ENCODE peak calls at places on chromosomes 11 and 22, in six cellular contexts. One of them, this sample, is unnamed.

GRCh38 chr22:24703101-24703500 is 71.4 kb downstream of the PIWIL3 start:
- DNase-seq in thyroid gland: peak; percentile 53
- DNase-seq in lower leg skin: no peak
- DNase-seq in vagina: no peak
- DNase-seq in uterus: no peak
- DNase-seq in GM12891: no peak
- DNase-seq in this sample: no peak

GRCh38 chr22:19764636-19765476 is 4.3 kb downstream of the TBX1 start:
- DNase-seq in thyroid gland: no peak
- DNase-seq in GM12891: no peak
- DNase-seq in lower leg skin: no peak
- DNase-seq in uterus: no peak
- DNase-seq in vagina: no peak
- DNase-seq in this sample: no peak

GRCh38 chr11:31790649-31791048 is 20.5 kb downstream of the PAX6 start:
- DNase-seq in lower leg skin: no peak
- DNase-seq in uterus: no peak
- DNase-seq in GM12891: no peak
- DNase-seq in thyroid gland: no peak
- DNase-seq in vagina: no peak
- DNase-seq in this sample: no peak

GRCh38 chr22:28986366-28986765 is 75.3 kb downstream of the C22orf31 start:
- DNase-seq in thyroid gland: no peak
- DNase-seq in lower leg skin: no peak
- DNase-seq in GM12891: no peak
- DNase-seq in vagina: no peak
- DNase-seq in uterus: no peak
- DNase-seq in this sample: no peak

GRCh38 chr22:27252282-27253049 is 549.1 kb downstream of the MN1 start:
- DNase-seq in thyroid gland: peak; percentile 8
- DNase-seq in GM12891: no peak
- DNase-seq in vagina: no peak
- DNase-seq in lower leg skin: no peak
- DNase-seq in uterus: peak; percentile 74
- DNase-seq in this sample: peak; percentile 51

GRCh38 chr11:6656581-6656915 is 939 bp upstream of the DCHS1 start:
- DNase-seq in vagina: no peak
- DNase-seq in uterus: no peak
- DNase-seq in lower leg skin: no peak
- DNase-seq in GM12891: no peak
- DNase-seq in thyroid gland: no peak
- DNase-seq in this sample: no peak

GRCh38 chr11:38988908-38989307 is 2390.9 kb upstream of the RAG2 start:
- DNase-seq in vagina: no peak
- DNase-seq in lower leg skin: no peak
- DNase-seq in uterus: no peak
- DNase-seq in thyroid gland: no peak
- DNase-seq in GM12891: no peak
- DNase-seq in this sample: no peak

GRCh38 chr22:45781459-45781858 is 109.8 kb downstream of the ATXN10 start:
- DNase-seq in thyroid gland: no peak
- DNase-seq in uterus: no peak
- DNase-seq in GM12891: no peak
- DNase-seq in lower leg skin: no peak
- DNase-seq in vagina: no peak
- DNase-seq in this sample: no peak

GRCh38 chr11:111632798-111633197 is 30.5 kb downstream of the SIK2 start:
- DNase-seq in lower leg skin: no peak
- DNase-seq in vagina: no peak
- DNase-seq in thyroid gland: no peak
- DNase-seq in uterus: no peak
- DNase-seq in GM12891: no peak
- DNase-seq in this sample: no peak

GRCh38 chr11:108302121-108302785 is 79.4 kb downstream of the ATM start:
- DNase-seq in thyroid gland: no peak
- DNase-seq in uterus: no peak
- DNase-seq in lower leg skin: no peak
- DNase-seq in vagina: no peak
- DNase-seq in GM12891: no peak
- DNase-seq in this sample: no peak

GRCh38 chr11:102473543-102473942 is 21.0 kb upstream of the TMEM123 start:
- DNase-seq in uterus: no peak
- DNase-seq in thyroid gland: no peak
- DNase-seq in lower leg skin: no peak
- DNase-seq in vagina: no peak
- DNase-seq in GM12891: no peak
- DNase-seq in this sample: no peak

GRCh38 chr22:43996981-43997265 is 27.2 kb upstream of the PARVB start:
- DNase-seq in vagina: no peak
- DNase-seq in uterus: no peak
- DNase-seq in thyroid gland: no peak
- DNase-seq in GM12891: no peak
- DNase-seq in lower leg skin: no peak
- DNase-seq in this sample: no peak

GRCh38 chr22:19605508-19606331 is 81.5 kb upstream of the CLDN5 start:
- DNase-seq in vagina: no peak
- DNase-seq in uterus: peak; percentile 38
- DNase-seq in thyroid gland: no peak
- DNase-seq in GM12891: no peak
- DNase-seq in lower leg skin: no peak
- DNase-seq in this sample: no peak

DNA sequence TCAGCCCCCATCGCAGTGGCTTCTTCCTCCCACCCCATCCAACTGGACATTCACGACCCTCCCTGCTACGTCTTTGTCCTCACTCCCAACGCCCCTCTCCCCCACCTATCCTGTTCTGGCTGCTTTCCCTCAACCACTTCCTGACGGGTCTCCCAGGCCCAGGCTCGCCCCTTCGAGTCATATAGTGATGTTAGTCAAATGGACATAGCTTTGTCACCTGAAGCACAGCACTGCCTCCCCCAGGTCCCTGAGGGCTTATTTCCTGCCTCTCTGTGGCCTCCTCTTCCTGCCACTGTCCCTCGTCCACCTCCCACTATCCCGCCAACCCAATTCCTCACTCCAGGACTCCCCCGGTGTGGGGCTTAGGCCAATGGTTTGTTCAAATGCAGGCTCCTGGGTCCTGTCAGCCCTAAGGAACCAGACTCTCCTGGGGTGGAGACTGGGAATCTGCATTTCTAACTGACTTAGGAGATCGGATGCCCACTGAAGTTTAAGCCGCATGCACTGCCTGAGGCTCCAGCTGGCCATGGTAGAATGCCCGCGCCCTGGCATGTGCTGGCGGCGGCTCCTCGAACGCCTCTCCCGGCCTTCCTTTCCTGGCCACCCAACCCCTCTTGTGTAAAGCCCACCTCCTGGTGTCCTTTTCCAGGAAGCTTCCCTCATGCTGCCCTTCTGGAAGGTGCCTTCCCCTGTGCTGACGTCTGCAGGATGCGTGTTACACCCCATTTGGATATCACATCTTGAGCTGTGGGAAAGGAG is 18.3 kb downstream of the SUN2 start:
- DNase-seq in uterus: no peak
- DNase-seq in GM12891: no peak
- DNase-seq in lower leg skin: no peak
- DNase-seq in vagina: no peak
- DNase-seq in thyroid gland: no peak
- DNase-seq in this sample: no peak
- TF ChIP-seq POLR2A in uterus: no peak
- TF ChIP-seq POLR2A in GM12891: no peak
- TF ChIP-seq POLR2A in lower leg skin: no peak
- TF ChIP-seq POLR2A in vagina: no peak
- TF ChIP-seq POLR2A in thyroid gland: no peak
- TF ChIP-seq POLR2A in this sample: no peak

DNA sequence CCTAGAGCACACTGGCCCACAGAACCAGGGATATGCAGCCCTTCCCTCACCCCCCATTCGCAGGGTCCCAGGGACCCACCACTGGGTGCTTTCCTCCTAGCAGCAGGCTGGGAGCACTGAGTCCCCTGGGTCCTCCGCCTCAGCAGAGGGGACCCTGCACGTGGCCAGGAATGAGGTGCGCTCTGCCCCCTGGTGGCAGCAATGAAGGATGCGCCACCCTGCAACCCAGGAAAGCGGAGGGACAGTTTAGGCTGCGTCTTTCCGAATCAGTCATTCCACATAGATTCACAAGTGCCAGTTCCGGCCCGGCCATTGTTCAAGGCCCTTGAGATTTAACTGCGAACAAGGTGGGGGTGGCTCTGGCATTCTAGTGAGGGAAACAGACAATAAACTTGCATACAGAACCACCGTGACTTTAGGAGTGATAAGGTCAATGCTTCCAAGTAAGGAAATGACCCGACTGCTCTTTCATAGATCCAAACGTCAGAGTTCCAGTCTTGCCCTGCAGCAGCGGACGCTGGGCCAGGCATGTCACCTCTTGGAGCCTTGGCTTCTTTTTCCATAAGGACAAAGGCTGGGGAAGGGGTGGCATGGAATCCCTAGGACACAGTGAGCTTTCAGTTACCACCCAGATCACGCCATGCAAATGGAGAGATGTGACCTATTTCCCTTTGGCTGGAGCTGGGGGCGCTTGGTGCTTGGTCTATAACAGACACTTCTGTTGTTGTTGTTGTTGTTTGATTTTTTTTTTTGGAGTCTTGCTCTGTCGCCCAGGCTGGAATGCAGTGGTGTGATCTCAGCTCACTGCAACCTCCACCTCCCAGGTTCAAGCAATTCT is 7.7 kb downstream of the RIN1 start:
- DNase-seq in vagina: no peak
- DNase-seq in lower leg skin: peak; percentile 96
- DNase-seq in GM12891: peak; percentile 91
- DNase-seq in uterus: peak; percentile 75
- DNase-seq in thyroid gland: peak; percentile 67
- DNase-seq in this sample: peak; percentile 72
- TF ChIP-seq POLR2A in vagina: no peak
- TF ChIP-seq POLR2A in lower leg skin: no peak
- TF ChIP-seq POLR2A in GM12891: no peak
- TF ChIP-seq POLR2A in uterus: peak; percentile 17
- TF ChIP-seq POLR2A in thyroid gland: no peak
- TF ChIP-seq POLR2A in this sample: no peak

GRCh38 chr11:66932543-66932942 is 25.6 kb downstream of the PC start:
- DNase-seq in lower leg skin: no peak
- DNase-seq in GM12891: no peak
- DNase-seq in vagina: no peak
- DNase-seq in thyroid gland: no peak
- DNase-seq in uterus: no peak
- DNase-seq in this sample: no peak

GRCh38 chr11:66936326-66936725 is 21.9 kb downstream of the PC start:
- DNase-seq in GM12891: no peak
- DNase-seq in thyroid gland: no peak
- DNase-seq in vagina: no peak
- DNase-seq in uterus: no peak
- DNase-seq in lower leg skin: no peak
- DNase-seq in this sample: no peak

GRCh38 chr11:66937334-66937733 is 20.8 kb downstream of the PC start:
- DNase-seq in uterus: no peak
- DNase-seq in GM12891: no peak
- DNase-seq in thyroid gland: no peak
- DNase-seq in lower leg skin: no peak
- DNase-seq in vagina: no peak
- DNase-seq in this sample: no peak

GRCh38 chr11:66933508-66933907 is 24.7 kb downstream of the PC start:
- DNase-seq in GM12891: no peak
- DNase-seq in thyroid gland: no peak
- DNase-seq in uterus: no peak
- DNase-seq in vagina: no peak
- DNase-seq in lower leg skin: no peak
- DNase-seq in this sample: no peak

GRCh38 chr11:66934971-66935779 is 23.0 kb downstream of the PC start:
- DNase-seq in GM12891: no peak
- DNase-seq in lower leg skin: no peak
- DNase-seq in vagina: no peak
- DNase-seq in thyroid gland: no peak
- DNase-seq in uterus: no peak
- DNase-seq in this sample: no peak
- TF ChIP-seq POLR2A in GM12891: no peak
- TF ChIP-seq POLR2A in lower leg skin: no peak
- TF ChIP-seq POLR2A in vagina: no peak
- TF ChIP-seq POLR2A in thyroid gland: no peak
- TF ChIP-seq POLR2A in uterus: no peak
- TF ChIP-seq POLR2A in this sample: no peak

DNA sequence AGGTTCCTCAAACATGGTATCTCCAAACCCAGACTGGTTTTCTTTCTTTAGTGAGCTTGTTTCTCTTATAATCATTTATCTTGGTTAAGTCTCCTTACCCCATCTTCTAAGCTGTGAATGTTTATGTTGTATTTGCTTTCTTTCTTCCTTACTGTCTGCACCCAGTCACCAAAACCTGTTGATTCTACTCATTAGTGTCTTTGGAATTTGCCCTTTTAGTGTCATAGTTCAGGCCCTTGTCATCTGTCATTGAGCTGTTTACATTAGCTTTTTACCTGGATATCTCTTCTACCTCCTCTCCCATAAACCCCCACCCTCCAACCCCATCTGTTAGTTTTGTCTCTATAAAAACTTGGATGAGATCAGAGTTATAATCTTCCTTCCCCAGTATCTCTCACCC is 59.9 kb downstream of the AMOTL1 start:
- DNase-seq in uterus: no peak
- DNase-seq in lower leg skin: no peak
- DNase-seq in thyroid gland: no peak
- DNase-seq in vagina: no peak
- DNase-seq in GM12891: no peak
- DNase-seq in this sample: no peak
- TF ChIP-seq POLR2A in uterus: no peak
- TF ChIP-seq POLR2A in lower leg skin: no peak
- TF ChIP-seq POLR2A in thyroid gland: no peak
- TF ChIP-seq POLR2A in vagina: no peak
- TF ChIP-seq POLR2A in GM12891: no peak
- TF ChIP-seq POLR2A in this sample: no peak

DNA sequence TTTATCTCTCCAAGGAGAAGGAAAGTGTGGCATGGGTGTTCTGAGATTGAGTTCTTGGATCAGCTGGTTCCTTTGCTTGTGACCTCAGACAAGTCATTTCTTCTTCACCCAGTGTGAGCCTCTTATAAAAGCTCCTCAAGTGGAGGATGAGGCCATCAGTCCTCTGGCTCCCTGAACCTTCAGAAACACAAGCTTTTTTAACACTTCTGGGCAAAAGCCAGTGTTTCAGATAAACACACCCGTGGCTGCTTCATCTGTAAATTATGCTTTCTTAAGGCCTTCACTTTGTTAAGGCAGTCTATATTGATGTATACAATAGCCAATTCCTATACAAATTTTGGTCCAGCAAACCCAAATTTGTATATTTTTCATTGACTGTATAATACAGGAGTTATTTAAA is 179.9 kb downstream of the DBX1 start:
- DNase-seq in thyroid gland: no peak
- DNase-seq in vagina: no peak
- DNase-seq in uterus: no peak
- DNase-seq in lower leg skin: no peak
- DNase-seq in GM12891: no peak
- DNase-seq in this sample: no peak
- TF ChIP-seq POLR2A in thyroid gland: no peak
- TF ChIP-seq POLR2A in vagina: no peak
- TF ChIP-seq POLR2A in uterus: no peak
- TF ChIP-seq POLR2A in lower leg skin: no peak
- TF ChIP-seq POLR2A in GM12891: no peak
- TF ChIP-seq POLR2A in this sample: no peak

GRCh38 chr22:37560682-37561208 is 465 bp downstream of the CDC42EP1 start:
- DNase-seq in GM12891: no peak
- DNase-seq in thyroid gland: peak; percentile 61
- DNase-seq in uterus: peak; percentile 73
- DNase-seq in lower leg skin: peak; percentile 91
- DNase-seq in vagina: no peak
- DNase-seq in this sample: no peak
- TF ChIP-seq POLR2A in GM12891: no peak
- TF ChIP-seq POLR2A in thyroid gland: no peak
- TF ChIP-seq POLR2A in uterus: no peak
- TF ChIP-seq POLR2A in lower leg skin: no peak
- TF ChIP-seq POLR2A in vagina: no peak
- TF ChIP-seq POLR2A in this sample: no peak